ENCODE peak calls at places on chromosomes 3 and 15, in six cellular contexts. G is AML-193, K is lung, B is uterus, I is WERI-Rb-1, Q is cardiac muscle cell. E is an unnamed sample.

GRCh38 chr3:114498779-114499370 is 205.0 kb downstream of the TIGIT start:
- DNase-seq in G (no peak), K (no peak), B (no peak), I (no peak), Q (no peak), E (no peak)

GRCh38 chr15:50786871-50787270 is 21.4 kb upstream of the SPPL2A start:
- DNase-seq in G (no peak), K (no peak), B (no peak), I (no peak), Q (no peak), E (no peak)

GRCh38 chr15:87816811-87817210 is 439.7 kb downstream of the NTRK3 start:
- DNase-seq in G (no peak), K (no peak), B (no peak), I (no peak), Q (no peak), E (no peak)

GRCh38 chr3:14208977-14209394 is 30.4 kb downstream of the LSM3 start:
- DNase-seq in G (no peak), K (no peak), B (no peak), I (no peak), Q (no peak), E (no peak)

GRCh38 chr15:34725565-34725964 is 29.2 kb downstream of the GJD2 start:
- DNase-seq in G (no peak), K (no peak), B (no peak), I (no peak), Q (no peak), E (no peak)

GRCh38 chr3:17717411-17717810 is 25.0 kb downstream of the TBC1D5 start:
- DNase-seq in G (no peak), K (no peak), B (no peak), I (no peak), Q (no peak), E (no peak)

GRCh38 chr3:123805504-123805903 is 78.6 kb downstream of the MYLK start:
- DNase-seq in G (no peak), K (no peak), B (no peak), I (no peak), Q (no peak), E (no peak)

GRCh38 chr3:99843590-99844260 is 26.1 kb downstream of the CMSS1 start:
- DNase-seq in G (no peak), K (no peak), B (no peak), I (peak), Q (no peak), E (no peak)

GRCh38 chr3:179027326-179027900 is 44.2 kb downstream of the ZMAT3 start:
- DNase-seq in G (no peak), K (no peak), B (peak), I (no peak), Q (no peak), E (no peak)

GRCh38 chr3:120284702-120285507 is at the start of gene GPR156:
- DNase-seq in G (no peak), K (no peak), B (no peak), I (no peak), Q (peak), E (peak)

GRCh38 chr3:140050977-140051957 is 116.3 kb downstream of the CLSTN2 start:
- DNase-seq in G (peak), K (no peak), B (no peak), I (peak), Q (peak), E (peak)

GRCh38 chr3:185733980-185734724 is 90.7 kb downstream of the IGF2BP2 start:
- DNase-seq in G (peak), K (peak), B (peak), I (peak), Q (peak), E (no peak)

GRCh38 chr15:28984421-28985375 is 98.9 kb downstream of the APBA2 start:
- DNase-seq in G (no peak), K (no peak), B (no peak), I (peak), Q (peak), E (no peak)

GRCh38 chr3:52154135-52155094 is at the start of gene POC1A:
- DNase-seq in G (peak), K (peak), B (peak), I (peak), Q (peak), E (peak)

GRCh38 chr3:132017137-132017536 is 17.7 kb downstream of the CPNE4 start:
- DNase-seq in G (no peak), K (no peak), B (no peak), I (no peak), Q (no peak), E (no peak)

GRCh38 chr3:197394464-197395321 is 96.3 kb upstream of the DLG1 start:
- DNase-seq in G (no peak), K (no peak), B (peak), I (no peak), Q (no peak), E (peak)

GRCh38 chr15:82113116-82113715 is 67.4 kb upstream of the MEX3B start:
- DNase-seq in G (no peak), K (no peak), B (no peak), I (no peak), Q (no peak), E (no peak)

GRCh38 chr3:134114726-134115125 is 85.0 kb upstream of the SLCO2A1 start:
- DNase-seq in G (no peak), K (no peak), B (no peak), I (no peak), Q (no peak), E (no peak)

GRCh38 chr3:184645304-184645703 is 66.6 kb downstream of the MAGEF1 start:
- DNase-seq in G (no peak), K (peak), B (no peak), I (no peak), Q (no peak), E (no peak)

GRCh38 chr15:78680416-78681068 is 39.5 kb upstream of the CHRNB4 start:
- DNase-seq in G (no peak), K (no peak), B (no peak), I (peak), Q (no peak), E (no peak)

GRCh38 chr3:100412897-100413590 is 11.7 kb downstream of the LNP1 start:
- DNase-seq in G (no peak), K (no peak), B (no peak), I (no peak), Q (no peak), E (peak)

GRCh38 chr3:40317061-40317676 is 7.7 kb downstream of the EIF1B start:
- DNase-seq in G (peak), K (peak), B (peak), I (peak), Q (peak), E (peak)

GRCh38 chr15:53693729-53694533 is 65.5 kb downstream of the WDR72 start:
- DNase-seq in G (no peak), K (peak), B (peak), I (no peak), Q (peak), E (no peak)

GRCh38 chr3:113912551-113913246 is 35.1 kb upstream of the ZDHHC23 start:
- DNase-seq in G (peak), K (no peak), B (peak), I (peak), Q (peak), E (no peak)

GRCh38 chr15:29740692-29741311 is 81.5 kb downstream of the TJP1 start:
- DNase-seq in G (no peak), K (no peak), B (no peak), I (peak), Q (no peak), E (no peak)

GRCh38 chr3:32452009-32452408 is 50.6 kb downstream of the CMTM6 start:
- DNase-seq in G (no peak), K (no peak), B (no peak), I (no peak), Q (no peak), E (no peak)

GRCh38 chr15:91535856-91536500 is 317.5 kb upstream of the SLCO3A1 start:
- DNase-seq in G (no peak), K (no peak), B (no peak), I (no peak), Q (no peak), E (no peak)

GRCh38 chr15:65286069-65286703 is 497 bp downstream of the PARP16 start:
- DNase-seq in G (peak), K (peak), B (no peak), I (no peak), Q (peak), E (no peak)

GRCh38 chr3:65166531-65166930 is 478.7 kb upstream of the ADAMTS9 start:
- DNase-seq in G (no peak), K (no peak), B (no peak), I (no peak), Q (no peak), E (no peak)

GRCh38 chr15:80199366-80199765 is 46.6 kb downstream of the FAH start:
- DNase-seq in G (no peak), K (no peak), B (no peak), I (no peak), Q (no peak), E (no peak)

GRCh38 chr3:50138266-50139230 is 16.6 kb upstream of the SEMA3F start:
- DNase-seq in G (peak), K (no peak), B (no peak), I (peak), Q (no peak), E (no peak)

E was measured in heart left ventricle.